ENCODE peak calls at places on chromosomes 16 and 17, in eight cellular contexts. G, R, M, B, P, N, Y and J are unnamed samples.

GRCh38 chr16:644556-644955 is 2.9 kb downstream of the MCRIP2 start:
- DNase-seq in M (no peak), N (no peak), R (no peak), Y (no peak), G (no peak), P (no peak), B (no peak), J (no peak)

GRCh38 chr17:77892031-77892430 is 66.5 kb upstream of the TNRC6C start:
- DNase-seq in B (no peak), R (peak), P (no peak), N (no peak), M (no peak), Y (no peak), G (no peak), J (no peak)

GRCh38 chr16:85104821-85105391 is 7.4 kb downstream of the CIBAR2 start:
- DNase-seq in M (peak), B (no peak), G (no peak), R (no peak), Y (no peak), P (no peak), N (no peak), J (no peak)

GRCh38 chr16:23666919-23667659 is 11.6 kb upstream of the PLK1 start:
- DNase-seq in M (no peak), N (no peak), B (no peak), G (no peak), P (no peak), R (no peak), Y (peak), J (no peak)

GRCh38 chr17:40538936-40539705 is 26.2 kb downstream of the CCR7 start:
- DNase-seq in P (no peak), N (no peak), B (no peak), R (no peak), Y (no peak), M (no peak), G (no peak), J (no peak)

GRCh38 chr16:1871974-1872635 is at the start of gene MEIOB:
- DNase-seq in Y (peak), P (no peak), R (no peak), N (no peak), G (no peak), M (no peak), B (peak), J (peak)

GRCh38 chr17:13544292-13544691 is 57.4 kb downstream of the HS3ST3A1 start:
- DNase-seq in Y (peak), M (no peak), P (peak), N (peak), G (peak), R (peak), B (peak), J (peak)

GRCh38 chr17:80030730-80031410 is 4.8 kb downstream of the TBC1D16 start:
- DNase-seq in G (no peak), M (no peak), Y (no peak), R (no peak), B (no peak), N (no peak), P (no peak), J (no peak)

GRCh38 chr17:18262111-18262510 is 1.6 kb downstream of the MIEF2 start:
- DNase-seq in N (no peak), G (no peak), B (no peak), Y (no peak), P (no peak), R (no peak), M (no peak), J (no peak)

GRCh38 chr16:86484240-86484639 is 26.1 kb upstream of the FOXF1 start:
- DNase-seq in B (no peak), N (no peak), G (no peak), Y (no peak), M (no peak), R (no peak), P (no peak), J (no peak)

GRCh38 chr17:36665417-36665816 is 64.0 kb downstream of the MRM1 start:
- DNase-seq in P (no peak), B (peak), G (no peak), M (no peak), Y (no peak), R (no peak), N (no peak), J (peak)

GRCh38 chr16:85234310-85235235 is 122.3 kb upstream of the CIBAR2 start:
- DNase-seq in B (peak), R (peak), M (no peak), N (peak), P (peak), Y (no peak), G (no peak), J (peak)

GRCh38 chr17:40448213-40448638 is 5.0 kb downstream of the IGFBP4 start:
- DNase-seq in G (no peak), P (peak), N (no peak), M (no peak), Y (no peak), R (peak), B (no peak), J (peak)

GRCh38 chr17:8857919-8858318 is 9.6 kb downstream of the PIK3R6 start:
- DNase-seq in G (peak), R (no peak), B (peak), Y (no peak), M (peak), N (peak), P (peak), J (peak)